ENCODE peak calls at places on chromosomes 13 and 19, in nine cellular contexts. One of them, this sample, is unnamed.
A peak's percentile ranks its signal among the peaks of the same experiment; 100 is the strongest.

GRCh38 chr13:97226788-97227627 is 4.9 kb downstream of the MBNL2 start:
- DNase-seq in CD8-positive, alpha-beta T cell: peak; percentile 63
- DNase-seq in endothelial cell: peak; percentile 46
- DNase-seq in AG09319: no peak
- DNase-seq in cardiac fibroblast: peak; percentile 74
- DNase-seq in MCF 10A: no peak
- DNase-seq in HFFc6: no peak
- DNase-seq in activated CD8-positive, alpha-beta T cell treated with anti-CD3 and anti-CD28 coated beads for 36 hours: peak; percentile 56
- DNase-seq in GM13976: no peak
- DNase-seq in this sample: no peak

GRCh38 chr19:58562126-58563033 is 4.0 kb upstream of the UBE2M start:
- DNase-seq in CD8-positive, alpha-beta T cell: peak; percentile 35
- DNase-seq in endothelial cell: peak; percentile 35
- DNase-seq in AG09319: no peak
- DNase-seq in cardiac fibroblast: peak; percentile 46
- DNase-seq in MCF 10A: no peak
- DNase-seq in HFFc6: no peak
- DNase-seq in activated CD8-positive, alpha-beta T cell treated with anti-CD3 and anti-CD28 coated beads for 36 hours: peak; percentile 53
- DNase-seq in GM13976: no peak
- DNase-seq in this sample: no peak

GRCh38 chr19:16062789-16063188 is 13.5 kb upstream of the TPM4 start:
- DNase-seq in CD8-positive, alpha-beta T cell: peak; percentile 66
- DNase-seq in endothelial cell: peak; percentile 58
- DNase-seq in AG09319: no peak
- DNase-seq in cardiac fibroblast: no peak
- DNase-seq in MCF 10A: peak; percentile 57
- DNase-seq in HFFc6: no peak
- DNase-seq in activated CD8-positive, alpha-beta T cell treated with anti-CD3 and anti-CD28 coated beads for 36 hours: peak; percentile 76
- DNase-seq in GM13976: peak; percentile 67
- DNase-seq in this sample: peak; percentile 34

GRCh38 chr13:40064723-40065122 is 409.3 kb downstream of the COG6 start:
- DNase-seq in CD8-positive, alpha-beta T cell: no peak
- DNase-seq in endothelial cell: no peak
- DNase-seq in AG09319: peak; percentile 19
- DNase-seq in cardiac fibroblast: peak; percentile 85
- DNase-seq in MCF 10A: peak; percentile 97
- DNase-seq in HFFc6: peak; percentile 41
- DNase-seq in activated CD8-positive, alpha-beta T cell treated with anti-CD3 and anti-CD28 coated beads for 36 hours: no peak
- DNase-seq in GM13976: no peak
- DNase-seq in this sample: no peak

GRCh38 chr13:105702441-105702840 is 833.0 kb downstream of the EFNB2 start:
- DNase-seq in CD8-positive, alpha-beta T cell: no peak
- DNase-seq in endothelial cell: no peak
- DNase-seq in AG09319: no peak
- DNase-seq in cardiac fibroblast: no peak
- DNase-seq in MCF 10A: no peak
- DNase-seq in HFFc6: no peak
- DNase-seq in activated CD8-positive, alpha-beta T cell treated with anti-CD3 and anti-CD28 coated beads for 36 hours: no peak
- DNase-seq in GM13976: no peak
- DNase-seq in this sample: no peak

GRCh38 chr19:56477429-56478338 is 539 bp upstream of the ZNF667 start:
- DNase-seq in CD8-positive, alpha-beta T cell: peak; percentile 63
- DNase-seq in endothelial cell: peak; percentile 73
- DNase-seq in AG09319: peak; percentile 71
- DNase-seq in cardiac fibroblast: peak; percentile 94
- DNase-seq in MCF 10A: no peak
- DNase-seq in HFFc6: peak; percentile 80
- DNase-seq in activated CD8-positive, alpha-beta T cell treated with anti-CD3 and anti-CD28 coated beads for 36 hours: peak; percentile 82
- DNase-seq in GM13976: peak; percentile 32
- DNase-seq in this sample: no peak

GRCh38 chr13:39515231-39515630 is 87.8 kb downstream of the LHFPL6 start:
- DNase-seq in CD8-positive, alpha-beta T cell: no peak
- DNase-seq in endothelial cell: no peak
- DNase-seq in AG09319: no peak
- DNase-seq in cardiac fibroblast: no peak
- DNase-seq in MCF 10A: no peak
- DNase-seq in HFFc6: no peak
- DNase-seq in activated CD8-positive, alpha-beta T cell treated with anti-CD3 and anti-CD28 coated beads for 36 hours: no peak
- DNase-seq in GM13976: no peak
- DNase-seq in this sample: no peak

GRCh38 chr19:47247308-47247990 is 8.9 kb upstream of the CCDC9 start:
- DNase-seq in CD8-positive, alpha-beta T cell: peak; percentile 80
- DNase-seq in endothelial cell: peak; percentile 78
- DNase-seq in AG09319: no peak
- DNase-seq in cardiac fibroblast: peak; percentile 87
- DNase-seq in MCF 10A: peak; percentile 81
- DNase-seq in HFFc6: peak; percentile 65
- DNase-seq in activated CD8-positive, alpha-beta T cell treated with anti-CD3 and anti-CD28 coated beads for 36 hours: peak; percentile 90
- DNase-seq in GM13976: peak; percentile 79
- DNase-seq in this sample: peak; percentile 66

GRCh38 chr13:29924482-29924884 is 74.1 kb upstream of the UBL3 start:
- DNase-seq in CD8-positive, alpha-beta T cell: no peak
- DNase-seq in endothelial cell: no peak
- DNase-seq in AG09319: no peak
- DNase-seq in cardiac fibroblast: peak; percentile 16
- DNase-seq in MCF 10A: peak; percentile 46
- DNase-seq in HFFc6: peak; percentile 78
- DNase-seq in activated CD8-positive, alpha-beta T cell treated with anti-CD3 and anti-CD28 coated beads for 36 hours: no peak
- DNase-seq in GM13976: no peak
- DNase-seq in this sample: no peak

GRCh38 chr13:94154362-94154761 is 325.1 kb downstream of the DCT start:
- DNase-seq in CD8-positive, alpha-beta T cell: no peak
- DNase-seq in endothelial cell: no peak
- DNase-seq in AG09319: peak; percentile 44
- DNase-seq in cardiac fibroblast: peak; percentile 83
- DNase-seq in MCF 10A: peak; percentile 89
- DNase-seq in HFFc6: peak; percentile 52
- DNase-seq in activated CD8-positive, alpha-beta T cell treated with anti-CD3 and anti-CD28 coated beads for 36 hours: no peak
- DNase-seq in GM13976: no peak
- DNase-seq in this sample: no peak

GRCh38 chr13:114142137-114142550 is 9.7 kb upstream of the RASA3 start:
- DNase-seq in CD8-positive, alpha-beta T cell: no peak
- DNase-seq in endothelial cell: no peak
- DNase-seq in AG09319: no peak
- DNase-seq in cardiac fibroblast: no peak
- DNase-seq in MCF 10A: no peak
- DNase-seq in HFFc6: no peak
- DNase-seq in activated CD8-positive, alpha-beta T cell treated with anti-CD3 and anti-CD28 coated beads for 36 hours: peak; percentile 1
- DNase-seq in GM13976: no peak
- DNase-seq in this sample: no peak

GRCh38 chr13:80841346-80841882 is 500.5 kb upstream of the SPRY2 start:
- DNase-seq in CD8-positive, alpha-beta T cell: no peak
- DNase-seq in endothelial cell: no peak
- DNase-seq in AG09319: no peak
- DNase-seq in cardiac fibroblast: no peak
- DNase-seq in MCF 10A: no peak
- DNase-seq in HFFc6: no peak
- DNase-seq in activated CD8-positive, alpha-beta T cell treated with anti-CD3 and anti-CD28 coated beads for 36 hours: no peak
- DNase-seq in GM13976: no peak
- DNase-seq in this sample: no peak

DNA sequence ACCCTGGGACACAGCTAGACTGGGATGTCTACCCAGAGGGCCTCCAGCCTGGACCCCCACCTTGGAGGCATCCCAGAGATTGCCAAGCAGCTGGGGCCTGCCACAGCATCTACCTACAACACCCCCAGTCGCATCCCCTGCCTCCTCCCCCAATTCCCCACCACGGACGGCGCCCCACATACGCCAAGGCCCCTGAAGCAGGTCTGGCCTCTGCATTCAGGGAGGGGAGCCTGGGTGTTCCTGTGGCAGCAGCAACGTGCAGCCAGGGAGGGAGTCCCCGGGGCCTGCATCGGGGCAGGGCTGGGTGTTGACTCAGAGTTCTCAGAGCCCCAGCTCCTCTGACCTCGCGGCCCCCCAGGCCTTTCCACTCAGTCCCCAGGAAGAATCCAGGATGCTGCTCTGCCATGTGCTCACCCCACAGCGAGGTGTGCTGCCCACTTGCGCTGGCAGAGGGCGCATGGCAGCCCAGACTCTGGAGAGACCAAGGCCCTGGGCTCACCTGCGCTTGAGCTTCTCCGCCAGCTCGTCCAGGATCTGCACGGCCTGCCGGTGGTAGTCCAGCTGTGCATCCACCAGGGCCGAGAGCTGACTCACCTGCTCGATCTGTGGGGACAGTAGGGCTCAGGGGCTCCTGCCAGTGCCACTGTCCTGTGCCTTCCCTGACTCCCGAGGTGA is 19.6 kb downstream of the MPND start:
- DNase-seq in CD8-positive, alpha-beta T cell: no peak
- DNase-seq in endothelial cell: no peak
- DNase-seq in AG09319: no peak
- DNase-seq in cardiac fibroblast: no peak
- DNase-seq in MCF 10A: peak; percentile 27
- DNase-seq in HFFc6: no peak
- DNase-seq in activated CD8-positive, alpha-beta T cell treated with anti-CD3 and anti-CD28 coated beads for 36 hours: no peak
- DNase-seq in GM13976: peak; percentile 38
- DNase-seq in this sample: no peak
- TF ChIP-seq CTCF in CD8-positive, alpha-beta T cell: no peak
- TF ChIP-seq CTCF in endothelial cell: no peak
- TF ChIP-seq CTCF in AG09319: no peak
- TF ChIP-seq CTCF in cardiac fibroblast: peak; percentile 13
- TF ChIP-seq CTCF in MCF 10A: peak; percentile 24
- TF ChIP-seq CTCF in HFFc6: peak; percentile 58
- TF ChIP-seq CTCF in activated CD8-positive, alpha-beta T cell treated with anti-CD3 and anti-CD28 coated beads for 36 hours: peak; percentile 25
- TF ChIP-seq CTCF in GM13976: no peak
- TF ChIP-seq CTCF in this sample: no peak

GRCh38 chr19:41859618-41860418 is at the start of gene RPS19:
- DNase-seq in CD8-positive, alpha-beta T cell: peak; percentile 99
- DNase-seq in endothelial cell: peak; percentile 98
- DNase-seq in AG09319: peak; percentile 97
- DNase-seq in cardiac fibroblast: peak; percentile 99
- DNase-seq in MCF 10A: peak; percentile 100
- DNase-seq in HFFc6: peak; percentile 98
- DNase-seq in activated CD8-positive, alpha-beta T cell treated with anti-CD3 and anti-CD28 coated beads for 36 hours: peak; percentile 98
- DNase-seq in GM13976: peak; percentile 97
- DNase-seq in this sample: peak; percentile 96
- TF ChIP-seq CTCF in CD8-positive, alpha-beta T cell: peak; percentile 82
- TF ChIP-seq CTCF in endothelial cell: peak; percentile 77
- TF ChIP-seq CTCF in AG09319: peak; percentile 50
- TF ChIP-seq CTCF in cardiac fibroblast: peak; percentile 62
- TF ChIP-seq CTCF in MCF 10A: peak; percentile 55
- TF ChIP-seq CTCF in HFFc6: peak; percentile 86
- TF ChIP-seq CTCF in activated CD8-positive, alpha-beta T cell treated with anti-CD3 and anti-CD28 coated beads for 36 hours: peak; percentile 65
- TF ChIP-seq CTCF in GM13976: no peak
- TF ChIP-seq CTCF in this sample: peak; percentile 68

DNA sequence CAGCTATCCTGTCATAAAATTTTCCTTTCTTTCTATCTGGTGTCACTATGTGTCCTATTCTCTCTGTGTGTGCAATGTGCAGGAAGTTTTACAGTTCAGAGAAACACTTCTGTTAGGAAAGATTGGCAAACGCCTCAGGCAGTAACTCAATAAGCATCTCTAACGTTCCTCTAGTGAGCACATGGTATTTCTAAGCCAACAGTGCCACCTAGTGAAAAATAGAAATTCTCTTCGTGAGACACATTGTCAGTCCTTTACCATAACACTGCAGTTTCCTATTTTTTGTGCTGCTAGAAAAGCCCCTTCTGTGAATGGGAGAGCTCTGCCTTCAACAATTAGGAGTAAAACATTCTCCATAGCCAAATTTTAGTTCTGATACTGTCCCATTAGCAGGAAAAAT is 50.7 kb downstream of the ZNF723 start:
- DNase-seq in CD8-positive, alpha-beta T cell: no peak
- DNase-seq in endothelial cell: no peak
- DNase-seq in AG09319: no peak
- DNase-seq in cardiac fibroblast: peak; percentile 11
- DNase-seq in MCF 10A: peak; percentile 33
- DNase-seq in HFFc6: peak; percentile 55
- DNase-seq in activated CD8-positive, alpha-beta T cell treated with anti-CD3 and anti-CD28 coated beads for 36 hours: no peak
- DNase-seq in GM13976: no peak
- DNase-seq in this sample: no peak
- TF ChIP-seq CTCF in CD8-positive, alpha-beta T cell: no peak
- TF ChIP-seq CTCF in endothelial cell: no peak
- TF ChIP-seq CTCF in AG09319: no peak
- TF ChIP-seq CTCF in cardiac fibroblast: peak; percentile 22
- TF ChIP-seq CTCF in MCF 10A: peak; percentile 16
- TF ChIP-seq CTCF in HFFc6: peak; percentile 69
- TF ChIP-seq CTCF in activated CD8-positive, alpha-beta T cell treated with anti-CD3 and anti-CD28 coated beads for 36 hours: peak; percentile 46
- TF ChIP-seq CTCF in GM13976: no peak
- TF ChIP-seq CTCF in this sample: peak; percentile 38

GRCh38 chr19:49470615-49470978 is 3.4 kb upstream of the FLT3LG start:
- DNase-seq in CD8-positive, alpha-beta T cell: no peak
- DNase-seq in endothelial cell: no peak
- DNase-seq in AG09319: no peak
- DNase-seq in cardiac fibroblast: no peak
- DNase-seq in MCF 10A: no peak
- DNase-seq in HFFc6: no peak
- DNase-seq in activated CD8-positive, alpha-beta T cell treated with anti-CD3 and anti-CD28 coated beads for 36 hours: no peak
- DNase-seq in GM13976: no peak
- DNase-seq in this sample: no peak

GRCh38 chr19:49472936-49473335 is 1.1 kb upstream of the FLT3LG start:
- DNase-seq in CD8-positive, alpha-beta T cell: no peak
- DNase-seq in endothelial cell: no peak
- DNase-seq in AG09319: no peak
- DNase-seq in cardiac fibroblast: no peak
- DNase-seq in MCF 10A: no peak
- DNase-seq in HFFc6: no peak
- DNase-seq in activated CD8-positive, alpha-beta T cell treated with anti-CD3 and anti-CD28 coated beads for 36 hours: peak; percentile 48
- DNase-seq in GM13976: no peak
- DNase-seq in this sample: no peak

GRCh38 chr19:49468199-49468598 is 5.8 kb upstream of the FLT3LG start:
- DNase-seq in CD8-positive, alpha-beta T cell: no peak
- DNase-seq in endothelial cell: no peak
- DNase-seq in AG09319: no peak
- DNase-seq in cardiac fibroblast: no peak
- DNase-seq in MCF 10A: no peak
- DNase-seq in HFFc6: no peak
- DNase-seq in activated CD8-positive, alpha-beta T cell treated with anti-CD3 and anti-CD28 coated beads for 36 hours: no peak
- DNase-seq in GM13976: no peak
- DNase-seq in this sample: no peak

GRCh38 chr19:49468746-49469447 is 5.1 kb upstream of the FLT3LG start:
- DNase-seq in CD8-positive, alpha-beta T cell: peak; percentile 91
- DNase-seq in endothelial cell: no peak
- DNase-seq in AG09319: no peak
- DNase-seq in cardiac fibroblast: peak; percentile 94
- DNase-seq in MCF 10A: peak; percentile 68
- DNase-seq in HFFc6: no peak
- DNase-seq in activated CD8-positive, alpha-beta T cell treated with anti-CD3 and anti-CD28 coated beads for 36 hours: peak; percentile 89
- DNase-seq in GM13976: peak; percentile 89
- DNase-seq in this sample: no peak

DNA sequence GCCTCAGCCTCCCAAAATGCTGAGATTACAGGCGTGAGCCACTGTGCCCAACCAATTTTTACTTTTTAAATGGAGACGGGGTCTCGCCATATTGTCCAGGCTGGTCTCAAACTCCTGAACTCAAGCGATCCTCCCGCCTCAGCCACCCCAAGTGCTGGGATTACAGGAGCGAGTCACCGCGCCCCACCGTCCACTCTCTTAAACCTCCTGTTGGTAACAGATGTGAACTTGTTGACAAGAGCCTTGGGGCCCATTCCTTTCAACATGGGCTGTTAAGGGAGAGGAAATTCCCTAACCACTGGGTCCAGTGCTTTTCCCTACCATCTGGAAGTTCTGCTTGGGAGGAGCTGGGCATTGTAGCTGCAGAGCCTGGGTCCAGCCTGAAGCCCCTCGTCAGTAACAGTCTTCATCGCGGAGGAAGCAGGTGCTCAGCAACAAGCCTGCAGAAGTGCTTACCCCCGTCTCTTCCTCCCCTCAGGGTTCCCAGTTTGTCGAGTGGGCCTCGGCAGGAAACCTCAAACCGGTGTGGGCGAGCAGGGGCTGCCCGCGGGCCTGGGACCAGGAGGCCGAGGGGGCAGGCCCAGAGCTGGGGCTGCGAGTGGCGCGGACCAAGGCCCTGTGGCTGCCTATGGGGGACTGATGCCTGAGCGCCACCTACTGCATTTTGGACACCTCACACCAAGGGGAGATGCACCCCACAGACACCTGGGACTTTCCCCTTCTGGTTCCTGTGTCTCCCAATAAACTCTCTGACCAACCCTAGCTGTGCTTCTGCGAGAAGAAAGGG is 4.0 kb upstream of the FLT3LG start:
- DNase-seq in CD8-positive, alpha-beta T cell: peak; percentile 79
- DNase-seq in endothelial cell: no peak
- DNase-seq in AG09319: no peak
- DNase-seq in cardiac fibroblast: no peak
- DNase-seq in MCF 10A: no peak
- DNase-seq in HFFc6: no peak
- DNase-seq in activated CD8-positive, alpha-beta T cell treated with anti-CD3 and anti-CD28 coated beads for 36 hours: peak; percentile 94
- DNase-seq in GM13976: peak; percentile 88
- DNase-seq in this sample: no peak
- TF ChIP-seq CTCF in CD8-positive, alpha-beta T cell: peak; percentile 52
- TF ChIP-seq CTCF in endothelial cell: no peak
- TF ChIP-seq CTCF in AG09319: peak; percentile 16
- TF ChIP-seq CTCF in cardiac fibroblast: peak; percentile 12
- TF ChIP-seq CTCF in MCF 10A: peak; percentile 7
- TF ChIP-seq CTCF in HFFc6: peak; percentile 31
- TF ChIP-seq CTCF in activated CD8-positive, alpha-beta T cell treated with anti-CD3 and anti-CD28 coated beads for 36 hours: peak; percentile 72
- TF ChIP-seq CTCF in GM13976: peak; percentile 90
- TF ChIP-seq CTCF in this sample: no peak

This sample was measured in progenitor cell of endocrine pancreas.